ENCODE peak calls at places on chromosomes 5 and 9, in four cellular contexts. Y, O, G and V are unnamed samples.

GRCh38 chr9:127021664-127022337 is 100.6 kb downstream of the ANGPTL2 start:
- DNase-seq in Y (peak; percentile 94), O (peak; percentile 49), G (peak; percentile 57), V (no peak)

GRCh38 chr5:156261275-156261939 is 65.6 kb upstream of the SGCD start:
- DNase-seq in Y (no peak), O (no peak), G (no peak), V (no peak)

GRCh38 chr9:114777841-114778240 is 28.0 kb downstream of the TNFSF15 start:
- DNase-seq in Y (no peak), O (no peak), G (no peak), V (no peak)

GRCh38 chr5:36638056-36638455 is 31.6 kb downstream of the SLC1A3 start:
- DNase-seq in Y (no peak), O (no peak), G (no peak), V (no peak)

GRCh38 chr9:109264865-109265532 is 55.9 kb downstream of the EPB41L4B start:
- DNase-seq in Y (peak; percentile 76), O (peak; percentile 82), G (no peak), V (no peak)

GRCh38 chr9:136351237-136351800 is 12.2 kb downstream of the DNLZ start:
- DNase-seq in Y (no peak), O (no peak), G (no peak), V (no peak)

GRCh38 chr5:16471387-16471786 is 5.8 kb upstream of the ZNF622 start:
- DNase-seq in Y (no peak), O (no peak), G (no peak), V (no peak)

GRCh38 chr9:91681461-91682305 is 258.1 kb upstream of the NFIL3 start:
- DNase-seq in Y (peak; percentile 80), O (peak; percentile 64), G (peak; percentile 76), V (no peak)

GRCh38 chr5:2996687-2997086 is 245.2 kb upstream of the IRX2 start:
- DNase-seq in Y (no peak), O (no peak), G (no peak), V (no peak)

GRCh38 chr5:9173281-9174048 is 372.4 kb downstream of the SEMA5A start:
- DNase-seq in Y (no peak), O (no peak), G (no peak), V (no peak)

GRCh38 chr5:150395690-150395979 is 17.1 kb downstream of the CD74 start:
- DNase-seq in Y (no peak), O (no peak), G (no peak), V (no peak)

GRCh38 chr9:129320575-129321311 is 142.7 kb upstream of the IER5L start:
- DNase-seq in Y (peak; percentile 77), O (no peak), G (peak; percentile 67), V (no peak)

GRCh38 chr9:18826248-18826647 is 206.8 kb downstream of the SAXO1 start:
- DNase-seq in Y (no peak), O (no peak), G (no peak), V (no peak)

GRCh38 chr9:35609820-35610163 is 4.7 kb downstream of the TESK1 start:
- DNase-seq in Y (no peak), O (no peak), G (no peak), V (no peak)

GRCh38 chr5:179130101-179130681 is 70.0 kb downstream of the ZNF354C start:
- DNase-seq in Y (no peak), O (no peak), G (no peak), V (no peak)

GRCh38 chr5:87754009-87754757 is 341.5 kb upstream of the CCNH start:
- DNase-seq in Y (no peak), O (no peak), G (no peak), V (no peak)

GRCh38 chr9:130662927-130663257 is 1.5 kb upstream of the PRDM12 start:
- DNase-seq in Y (no peak), O (no peak), G (no peak), V (no peak)

GRCh38 chr5:2024986-2025721 is 142.4 kb upstream of the IRX4 start:
- DNase-seq in Y (no peak), O (no peak), G (no peak), V (no peak)

GRCh38 chr5:79990598-79991507 is at the start of gene MTX3:
- DNase-seq in Y (peak; percentile 91), O (peak; percentile 86), G (peak; percentile 87), V (peak; percentile 41)

GRCh38 chr5:172740483-172741205 is 30.4 kb downstream of the DUSP1 start:
- DNase-seq in Y (peak; percentile 88), O (no peak), G (peak; percentile 71), V (no peak)

GRCh38 chr9:33130501-33130900 is 36.6 kb downstream of the B4GALT1 start:
- DNase-seq in Y (no peak), O (no peak), G (no peak), V (no peak)

GRCh38 chr5:59236996-59237395 is 654.1 kb downstream of the RAB3C start:
- DNase-seq in Y (no peak), O (no peak), G (no peak), V (no peak)

GRCh38 chr5:37830348-37830747 is 9.5 kb downstream of the GDNF start:
- DNase-seq in Y (no peak), O (no peak), G (no peak), V (no peak)
- TF ChIP-seq CTCF in Y (no peak), O (no peak), G (no peak), V (no peak)

GRCh38 chr5:119344231-119344630 is 11.6 kb upstream of the TNFAIP8 start:
- DNase-seq in Y (no peak), O (no peak), G (no peak), V (no peak)

GRCh38 chr5:119345861-119346260 is 10.0 kb upstream of the TNFAIP8 start:
- DNase-seq in Y (no peak), O (no peak), G (no peak), V (no peak)

GRCh38 chr5:119347996-119348395 is 7.8 kb upstream of the TNFAIP8 start:
- DNase-seq in Y (no peak), O (no peak), G (no peak), V (no peak)

GRCh38 chr5:119347574-119347973 is 8.2 kb upstream of the TNFAIP8 start:
- DNase-seq in Y (no peak), O (no peak), G (no peak), V (no peak)

DNA sequence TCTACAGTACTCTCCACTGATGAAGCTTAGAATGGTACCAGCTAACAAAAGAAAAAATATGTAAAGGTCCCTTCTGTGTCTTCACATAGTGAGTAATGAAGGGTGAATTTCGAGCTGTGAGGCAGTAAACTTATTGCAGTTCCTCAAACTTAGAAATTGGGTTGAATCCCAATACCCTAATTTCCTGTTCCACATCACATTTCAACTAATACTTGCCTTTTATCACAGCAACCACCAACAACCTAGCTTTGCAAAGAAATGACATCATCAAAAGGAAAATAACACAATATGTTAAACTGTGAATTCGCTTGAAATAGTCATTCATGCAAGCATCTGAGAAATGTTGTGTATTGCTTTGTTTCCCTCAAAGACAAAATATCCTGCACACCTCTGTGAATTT is 9.4 kb upstream of the TNFAIP8 start:
- DNase-seq in Y (no peak), O (no peak), G (no peak), V (no peak)
- H3K4me1 ChIP-seq in Y (no peaks in the 10 kb centered on the region), O (peaks cover 4% of the 10 kb centered on the region), G (peaks cover 1% of the 10 kb centered on the region), V (no peaks in the 10 kb centered on the region)

GRCh38 chr5:132445930-132446329 is 44.6 kb downstream of the IRF1 start:
- DNase-seq in Y (no peak), O (no peak), G (no peak), V (no peak)
- H3K27ac ChIP-seq in Y (peak overlapping the region; percentile 68), O (no peak overlapping the region), G (peak overlapping the region; percentile 52), V (no peak overlapping the region)

GRCh38 chr5:177336112-177336511 is 15.4 kb downstream of the LMAN2 start:
- DNase-seq in Y (no peak), O (no peak), G (no peak), V (no peak)
- TF ChIP-seq CTCF in Y (no peak), O (peak; percentile 14), G (no peak), V (no peak)

GRCh38 chr5:136032564-136032963 is 3.8 kb downstream of the TGFBI start:
- DNase-seq in Y (no peak), O (no peak), G (no peak), V (no peak)

GRCh38 chr5:136031713-136032112 is 2.9 kb downstream of the TGFBI start:
- DNase-seq in Y (no peak), O (no peak), G (no peak), V (no peak)

GRCh38 chr5:136028782-136029742 is at the start of gene TGFBI:
- DNase-seq in Y (peak; percentile 87), O (peak; percentile 73), G (peak; percentile 60), V (no peak)

GRCh38 chr5:136030252-136030651 is 1.5 kb downstream of the TGFBI start:
- DNase-seq in Y (no peak), O (no peak), G (no peak), V (no peak)

DNA sequence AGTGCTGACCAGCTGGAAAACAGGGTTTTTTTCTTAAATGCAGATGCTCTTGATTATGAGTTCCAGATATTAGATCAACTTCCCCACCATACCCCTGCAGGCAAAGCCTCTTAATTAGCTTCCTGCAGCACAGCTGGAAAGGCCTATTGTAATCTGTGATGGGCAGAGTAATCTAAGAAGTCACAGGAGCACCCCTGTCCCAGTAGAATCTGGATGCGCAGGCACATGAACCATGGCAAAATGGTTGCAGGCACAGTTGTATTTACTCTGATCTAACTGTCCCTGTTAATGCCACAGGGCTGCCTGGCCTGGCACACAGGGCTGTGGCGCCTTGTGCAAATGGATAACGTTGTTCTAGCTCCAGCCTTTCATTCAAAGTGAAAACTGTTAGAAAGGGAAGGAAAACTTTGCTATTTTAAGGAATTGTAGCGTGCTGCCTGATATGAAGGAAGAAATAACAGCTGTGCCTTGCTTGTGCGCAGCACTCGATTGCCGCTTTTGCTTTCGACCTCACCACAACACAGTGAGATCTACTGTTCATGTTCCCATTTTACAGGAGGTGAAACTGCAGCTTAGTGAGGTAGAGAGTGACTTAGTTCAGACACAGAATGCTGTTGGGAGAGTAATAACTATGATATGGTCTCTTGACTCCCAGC is 2.3 kb downstream of the TGFBI start:
- DNase-seq in Y (no peak), O (no peak), G (no peak), V (no peak)
- H3K4me1 ChIP-seq in Y (peaks cover 18% of the 10 kb centered on the region), O (peaks cover 4% of the 10 kb centered on the region), G (peaks cover 17% of the 10 kb centered on the region), V (peaks cover 20% of the 10 kb centered on the region)

GRCh38 chr5:72816297-72817075 is at the start of gene TNPO1:
- DNase-seq in Y (peak; percentile 96), O (peak; percentile 94), G (peak; percentile 92), V (no peak)

GRCh38 chr5:72818866-72819534 is 2.5 kb downstream of the TNPO1 start:
- DNase-seq in Y (peak; percentile 69), O (peak; percentile 77), G (peak; percentile 62), V (no peak)

GRCh38 chr5:72817076-72817476 is 615 bp downstream of the TNPO1 start:
- DNase-seq in Y (peak; percentile 63), O (peak; percentile 61), G (peak; percentile 47), V (no peak)

GRCh38 chr5:72817639-72818266 is 1.3 kb downstream of the TNPO1 start:
- DNase-seq in Y (no peak), O (no peak), G (no peak), V (no peak)

GRCh38 chr5:72821776-72822175 is 5.3 kb downstream of the TNPO1 start:
- DNase-seq in Y (no peak), O (no peak), G (no peak), V (no peak)
- H3K27ac ChIP-seq in Y (no peak overlapping the region), O (no peak overlapping the region), G (no peak overlapping the region), V (peak overlapping the region; percentile 34)